ENCODE peak calls at places on chromosomes 4 and X, in four cellular contexts. G, C, O and F are unnamed samples.

GRCh38 chr4:8541981-8542715 is 38.0 kb upstream of the GPR78 start:
- DNase-seq in O (no peak), G (no peak), C (no peak), F (no peak)

GRCh38 chr4:119300388-119301131 is 21.4 kb downstream of the FABP2 start:
- DNase-seq in O (peak; percentile 95), C (peak; percentile 95), G (peak; percentile 90), F (peak; percentile 93)

GRCh38 chr4:177573487-177573886 is 131.2 kb upstream of the AGA start:
- DNase-seq in G (peak; percentile 92), O (no peak), C (peak; percentile 31), F (peak; percentile 97)

GRCh38 chrX:124098089-124098488 is 136.6 kb downstream of the STAG2 start:
- DNase-seq in O (no peak), G (peak; percentile 44), C (peak; percentile 50), F (peak; percentile 41)

GRCh38 chr4:57090099-57090498 is 20.1 kb downstream of the IGFBP7 start:
- DNase-seq in C (peak; percentile 50), O (no peak), G (no peak), F (no peak)

GRCh38 chr4:88442636-88443260 is 14.2 kb upstream of the HERC5 start:
- DNase-seq in C (peak; percentile 21), O (no peak), G (peak; percentile 10), F (no peak)

GRCh38 chr4:165433529-165433928 is 54.7 kb downstream of the CPE start:
- DNase-seq in O (no peak), C (no peak), G (no peak), F (peak; percentile 82)

GRCh38 chr4:80016506-80016905 is 56.5 kb downstream of the ANTXR2 start:
- DNase-seq in C (peak; percentile 35), O (no peak), G (peak; percentile 72), F (no peak)

GRCh38 chr4:95095352-95095974 is 337.7 kb downstream of the BMPR1B start:
- DNase-seq in C (peak; percentile 6), G (peak; percentile 50), O (no peak), F (peak; percentile 51)

GRCh38 chrX:13167444-13168207 is 123.2 kb upstream of the FAM9C start:
- DNase-seq in C (peak; percentile 16), G (peak; percentile 58), O (no peak), F (peak; percentile 46)

GRCh38 chr4:4860381-4860802 is 927 bp downstream of the MSX1 start:
- DNase-seq in O (no peak), G (no peak), C (peak; percentile 51), F (peak; percentile 51)

GRCh38 chrX:124274438-124275166 is 57.9 kb upstream of the TEX13D start:
- DNase-seq in G (no peak), O (peak; percentile 19), C (peak; percentile 37), F (no peak)

GRCh38 chr4:68451246-68452211 is 4.3 kb downstream of the TMPRSS11E start:
- DNase-seq in C (no peak), G (peak; percentile 58), O (no peak), F (peak; percentile 55)

GRCh38 chr4:155543126-155543765 is 123.4 kb upstream of the GUCY1A1 start:
- DNase-seq in O (no peak), C (no peak), G (peak; percentile 68), F (peak; percentile 64)

GRCh38 chr4:8649631-8650261 is 57.2 kb downstream of the CPZ start:
- DNase-seq in O (no peak), G (no peak), C (no peak), F (no peak)

GRCh38 chrX:46642145-46642544 is 68.6 kb downstream of the CHST7 start:
- DNase-seq in C (peak; percentile 42), G (no peak), O (no peak), F (peak; percentile 51)

GRCh38 chrX:108322243-108322642 is 116.0 kb downstream of the COL4A6 start:
- DNase-seq in C (no peak), O (no peak), G (no peak), F (no peak)

GRCh38 chr4:114535725-114536124 is 62.9 kb upstream of the UGT8 start:
- DNase-seq in G (no peak), C (no peak), O (no peak), F (no peak)

GRCh38 chr4:178523038-178523437 is 1080.8 kb upstream of the AGA start:
- DNase-seq in C (no peak), O (no peak), G (no peak), F (no peak)

GRCh38 chrX:83022020-83022419 is 486.1 kb upstream of the POU3F4 start:
- DNase-seq in G (no peak), O (no peak), C (no peak), F (no peak)

GRCh38 chr4:7462509-7462971 is 27.8 kb upstream of the PSAPL1 start:
- DNase-seq in C (no peak), O (peak; percentile 27), G (peak; percentile 37), F (no peak)

GRCh38 chr4:3371581-3372001 is 70.2 kb upstream of the HGFAC start:
- DNase-seq in O (no peak), G (peak; percentile 43), C (peak; percentile 36), F (peak; percentile 21)

GRCh38 chr4:124970011-124970410 is 257.5 kb upstream of the ANKRD50 start:
- DNase-seq in C (no peak), G (peak; percentile 84), O (no peak), F (peak; percentile 39)

GRCh38 chr4:8779371-8779988 is 92.2 kb downstream of the HMX1 start:
- DNase-seq in O (no peak), C (no peak), G (no peak), F (no peak)

GRCh38 chr4:56733352-56733751 is 52.3 kb upstream of the HOPX start:
- DNase-seq in G (no peak), C (no peak), O (no peak), F (no peak)

GRCh38 chr4:82372874-82373815 is 646 bp downstream of the HNRNPD start:
- DNase-seq in O (peak; percentile 71), G (peak; percentile 69), C (peak; percentile 91), F (peak; percentile 68)

GRCh38 chrX:107537815-107538214 is 88.4 kb downstream of the FRMPD3 start:
- DNase-seq in G (peak; percentile 30), C (peak; percentile 59), O (no peak), F (peak; percentile 53)

GRCh38 chr4:793109-793861 is 32.6 kb downstream of the CPLX1 start:
- DNase-seq in G (no peak), O (no peak), C (no peak), F (no peak)

GRCh38 chr4:795726-796119 is 30.2 kb downstream of the CPLX1 start:
- DNase-seq in O (no peak), G (no peak), C (no peak), F (no peak)

GRCh38 chr4:796206-796605 is 29.7 kb downstream of the CPLX1 start:
- DNase-seq in O (no peak), C (no peak), G (no peak), F (no peak)

GRCh38 chr4:793941-794621 is 31.8 kb downstream of the CPLX1 start:
- DNase-seq in O (no peak), C (no peak), G (peak; percentile 18), F (no peak)

DNA sequence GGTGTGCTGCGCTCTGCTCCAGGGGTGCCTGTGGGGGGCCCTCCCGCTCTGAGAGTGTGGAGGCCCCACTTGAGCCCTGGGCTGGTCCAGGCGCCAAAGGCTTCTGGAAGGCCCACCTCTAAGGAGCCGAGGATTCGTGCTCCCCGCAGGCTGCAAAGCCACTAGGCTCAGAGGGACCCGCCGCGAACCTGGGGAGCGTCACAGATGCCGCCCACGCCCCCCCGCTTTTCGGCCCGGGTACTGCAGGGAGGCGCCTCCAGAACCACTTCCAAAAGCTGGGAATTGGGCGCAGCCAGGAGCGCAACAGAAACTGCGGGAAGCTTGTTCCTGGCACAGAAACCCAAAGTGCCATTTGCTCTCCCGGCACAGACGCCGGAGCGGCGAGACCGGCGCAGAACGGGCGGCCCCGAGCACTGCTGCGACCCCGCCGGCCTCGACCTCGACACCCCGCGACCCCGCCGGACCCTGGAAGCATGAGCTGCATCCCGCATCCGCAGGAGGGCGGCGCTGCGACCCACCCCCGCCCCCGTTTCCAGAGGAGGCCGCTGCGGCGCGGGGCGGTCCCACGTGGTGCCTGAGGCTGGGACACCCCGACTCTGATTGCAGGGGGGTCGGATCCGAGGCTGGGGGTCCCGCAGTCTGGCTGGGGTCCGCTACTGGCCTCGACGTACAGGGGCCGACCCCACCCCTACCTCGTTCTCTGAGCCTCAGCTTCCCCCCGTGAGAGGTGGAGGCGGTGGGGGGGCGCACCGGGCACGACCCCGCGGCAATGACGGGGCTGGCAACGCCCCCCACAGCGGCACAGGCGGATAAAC is 30.8 kb downstream of the CPLX1 start:
- DNase-seq in O (no peak), G (no peak), C (no peak), F (no peak)
- H3K4me3 ChIP-seq in O (peak overlapping the region; percentile 56), G (no peak overlapping the region), C (no peak overlapping the region), F (no peak overlapping the region)

GRCh38 chr4:1029536-1029935 is 18.1 kb downstream of the FGFRL1 start:
- DNase-seq in C (no peak), O (no peak), G (no peak), F (no peak)

GRCh38 chr4:1031346-1031745 is 19.9 kb downstream of the FGFRL1 start:
- DNase-seq in C (no peak), G (no peak), O (no peak), F (no peak)

GRCh38 chr4:1029957-1030520 is 18.6 kb downstream of the FGFRL1 start:
- DNase-seq in G (no peak), C (peak; percentile 79), O (no peak), F (no peak)

GRCh38 chr4:1031956-1032795 is 20.8 kb downstream of the FGFRL1 start:
- DNase-seq in G (no peak), O (no peak), C (no peak), F (no peak)

GRCh38 chr4:1030559-1030958 is 19.1 kb downstream of the FGFRL1 start:
- DNase-seq in O (no peak), G (no peak), C (peak; percentile 77), F (no peak)
- H3K4me3 ChIP-seq in O (no peak overlapping the region), G (no peak overlapping the region), C (peak overlapping the region; percentile 13), F (no peak overlapping the region)

DNA sequence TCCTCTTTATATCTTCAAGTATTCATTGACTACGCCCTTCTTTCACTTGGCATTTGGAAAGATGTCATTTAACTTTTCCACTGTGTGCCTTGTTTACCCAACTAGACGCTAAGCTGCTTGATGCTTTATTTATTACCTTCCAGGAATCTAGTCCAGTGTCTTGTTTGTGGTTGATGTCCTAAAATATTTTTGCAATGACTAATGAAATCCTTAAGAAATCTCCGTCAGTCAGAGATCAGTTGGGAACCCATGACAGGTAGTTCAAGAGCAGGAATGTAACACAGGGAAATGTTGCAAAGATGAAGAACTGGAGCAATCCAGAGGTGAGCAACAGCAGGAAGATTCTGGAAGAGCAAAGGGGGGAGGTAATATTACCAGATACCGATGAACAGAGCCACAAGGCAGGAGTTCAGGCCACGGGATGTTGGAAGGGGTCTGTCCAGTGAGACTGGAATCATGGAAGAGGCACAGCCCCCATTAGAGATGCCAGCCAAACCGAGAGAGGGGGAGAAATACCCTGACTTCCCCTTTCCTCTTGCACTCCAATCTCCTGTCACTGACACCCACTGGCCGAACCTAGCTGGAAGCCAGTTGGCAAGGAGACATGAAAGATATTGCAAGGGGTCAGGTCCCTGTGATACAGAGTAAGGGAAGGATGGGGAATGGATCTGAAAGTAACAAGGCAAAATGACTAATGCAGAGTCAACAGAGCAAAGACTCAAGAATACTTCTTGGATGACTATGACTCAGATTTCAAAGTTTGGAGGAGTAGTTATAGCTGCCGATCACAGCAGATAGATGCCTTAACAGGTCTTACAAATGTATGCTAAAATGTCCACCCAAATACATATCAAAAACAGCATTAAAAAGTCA is 62.7 kb upstream of the PHKA2 start:
- DNase-seq in C (peak; percentile 4), O (no peak), G (peak; percentile 56), F (peak; percentile 6)
- H3K4me3 ChIP-seq in C (no peak overlapping the region), O (no peak overlapping the region), G (no peak overlapping the region), F (no peak overlapping the region)

DNA sequence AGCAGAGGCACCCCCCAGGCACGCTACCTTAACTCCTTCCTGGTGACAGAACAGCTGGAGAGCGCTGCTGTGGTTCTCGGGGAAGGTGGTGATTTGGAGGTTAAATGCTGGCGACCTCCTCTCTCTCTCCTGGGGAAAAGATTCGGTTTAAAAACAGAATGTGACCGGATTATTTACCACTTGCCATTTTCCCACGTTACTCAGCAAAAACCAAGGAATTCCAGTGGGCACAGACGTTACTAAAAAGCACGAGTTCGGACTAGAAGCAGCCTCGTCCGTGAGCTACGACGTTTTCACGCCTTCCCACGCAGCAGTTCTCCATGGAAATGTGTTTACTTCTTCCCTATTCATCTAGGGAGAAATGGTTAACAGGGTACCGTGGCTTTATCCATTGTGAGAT is 32.3 kb upstream of the C4orf50 start:
- DNase-seq in G (no peak), O (no peak), C (no peak), F (no peak)
- H3K4me3 ChIP-seq in G (no peak overlapping the region), O (no peak overlapping the region), C (no peak overlapping the region), F (no peak overlapping the region)